ENCODE peak calls at places on chromosomes 11 and 22, in seven cellular contexts. N is mesenchymal stem cell, C is H9, S is IMR-90, T is neuronal stem cell, U is H1, M is trophoblast cell. H is an unnamed sample.
A peak's percentile ranks its signal among the peaks of the same experiment; 100 is the strongest.

GRCh38 chr22:37486224-37486845 is at the start of gene MFNG:
- DNase-seq in T (peak; percentile 62), M (peak; percentile 19), C (peak; percentile 81), U (peak; percentile 83), N (peak; percentile 58), S (peak; percentile 6), H (peak; percentile 60)

GRCh38 chr11:2381494-2382128 is 4.5 kb downstream of the CD81 start:
- DNase-seq in M (no peak), C (no peak), T (no peak), N (no peak), U (no peak), S (no peak), H (no peak)

GRCh38 chr11:61509058-61510029 is 795 bp downstream of the LRRC10B start:
- DNase-seq in S (peak; percentile 69), M (peak; percentile 89), C (peak; percentile 89), U (peak; percentile 84), N (peak; percentile 79), T (peak; percentile 81), H (peak; percentile 97)

GRCh38 chr11:69460540-69461257 is 20.8 kb upstream of the LINC01488 start:
- DNase-seq in U (no peak), T (no peak), N (peak; percentile 69), S (peak; percentile 95), M (no peak), C (no peak), H (no peak)

GRCh38 chr11:32575070-32575469 is 8.6 kb upstream of the EIF3M start:
- DNase-seq in T (no peak), U (no peak), C (no peak), M (no peak), S (no peak), N (no peak), H (peak; percentile 93)

GRCh38 chr22:37428649-37429586 is 1.6 kb upstream of the ELFN2 start:
- DNase-seq in N (peak; percentile 76), U (peak; percentile 83), C (peak; percentile 80), M (no peak), S (peak; percentile 43), T (peak; percentile 83), H (peak; percentile 80)

GRCh38 chr11:78256962-78257361 is 68.2 kb downstream of the USP35 start:
- DNase-seq in T (no peak), N (peak; percentile 57), C (no peak), M (no peak), S (peak; percentile 92), U (no peak), H (peak; percentile 27)

GRCh38 chr11:115297330-115297729 is 206.9 kb downstream of the CADM1 start:
- DNase-seq in U (no peak), S (no peak), M (peak; percentile 8), N (no peak), C (no peak), T (no peak), H (no peak)

GRCh38 chr22:22730655-22731373 is 86.4 kb downstream of the GGTLC2 start:
- DNase-seq in M (no peak), S (no peak), U (no peak), N (no peak), T (no peak), C (no peak), H (no peak)

GRCh38 chr11:75277211-75277805 is 36.7 kb downstream of the TPBGL start:
- DNase-seq in C (no peak), N (no peak), T (no peak), M (no peak), U (no peak), S (no peak), H (no peak)

GRCh38 chr22:43707650-43708049 is 104.5 kb downstream of the EFCAB6 start:
- DNase-seq in M (no peak), T (no peak), N (no peak), C (no peak), U (no peak), S (no peak), H (peak; percentile 13)

GRCh38 chr11:108111126-108111525 is 10.2 kb upstream of the ACAT1 start:
- DNase-seq in N (no peak), M (no peak), U (no peak), T (no peak), C (no peak), S (no peak), H (peak; percentile 14)

GRCh38 chr11:121508449-121508848 is 55.7 kb upstream of the SORL1-AS1 start:
- DNase-seq in S (no peak), N (no peak), C (no peak), T (peak; percentile 32), U (no peak), M (no peak), H (peak; percentile 95)

GRCh38 chr11:63666874-63667273 is 4.3 kb downstream of the ATL3 start:
- DNase-seq in C (no peak), S (peak; percentile 94), T (no peak), N (peak; percentile 90), M (peak; percentile 42), U (no peak), H (no peak)

GRCh38 chr22:37661160-37661924 is 2.8 kb downstream of the PDXP start:
- DNase-seq in S (peak; percentile 82), N (peak; percentile 95), C (no peak), M (no peak), U (no peak), T (no peak), H (peak; percentile 72)

GRCh38 chr11:126011220-126011619 is 51.4 kb downstream of the CDON start:
- DNase-seq in M (no peak), U (no peak), S (no peak), C (no peak), N (no peak), T (no peak), H (no peak)

GRCh38 chr11:110082899-110083298 is 10.3 kb upstream of the ZC3H12C start:
- DNase-seq in T (no peak), S (no peak), U (no peak), M (no peak), N (no peak), C (no peak), H (peak; percentile 21)

GRCh38 chr11:130434521-130435223 is 6.3 kb upstream of the ADAMTS8 start:
- DNase-seq in C (peak; percentile 78), N (peak; percentile 84), M (peak; percentile 90), U (peak; percentile 77), S (peak; percentile 82), T (peak; percentile 83), H (peak; percentile 83)

GRCh38 chr22:27591060-27591459 is 210.5 kb downstream of the MN1 start:
- DNase-seq in C (no peak), M (no peak), U (no peak), N (no peak), T (no peak), S (no peak), H (no peak)

GRCh38 chr11:116727990-116728389 is 44.8 kb downstream of the BUD13 start:
- DNase-seq in S (no peak), M (no peak), N (no peak), C (no peak), T (no peak), U (no peak), H (no peak)

GRCh38 chr11:75853971-75854370 is 39.0 kb downstream of the UVRAG start:
- DNase-seq in C (no peak), S (no peak), T (no peak), U (no peak), N (no peak), M (peak; percentile 14), H (no peak)

GRCh38 chr22:41746563-41747400 is 47.5 kb downstream of the MEI1 start:
- DNase-seq in C (peak; percentile 87), S (peak; percentile 76), U (peak; percentile 77), T (peak; percentile 56), M (peak; percentile 86), N (peak; percentile 81), H (peak; percentile 90)

GRCh38 chr11:99489561-99489960 is 468.8 kb downstream of the CNTN5 start:
- DNase-seq in U (no peak), N (no peak), M (no peak), T (no peak), C (no peak), S (peak; percentile 4), H (no peak)

GRCh38 chr11:44379141-44380008 is 69.4 kb upstream of the ALX4 start:
- DNase-seq in C (no peak), M (no peak), T (no peak), S (no peak), N (no peak), U (no peak), H (no peak)
- H3K23ac ChIP-seq in C (no peak overlapping the region), M (no peak overlapping the region), T (peak overlapping the region; percentile 22), S (no peak overlapping the region), N (no peak overlapping the region), U (no peak overlapping the region), H (peak overlapping the region; percentile 57)

GRCh38 chr11:44171518-44171917 is 76.0 kb downstream of the EXT2 start:
- DNase-seq in T (no peak), S (no peak), N (no peak), M (no peak), U (no peak), C (no peak), H (peak; percentile 48)

GRCh38 chr11:44162662-44163061 is 67.2 kb downstream of the EXT2 start:
- DNase-seq in M (no peak), T (no peak), S (no peak), N (no peak), U (no peak), C (no peak), H (no peak)

GRCh38 chr11:44162004-44162403 is 66.5 kb downstream of the EXT2 start:
- DNase-seq in M (no peak), T (no peak), S (peak; percentile 41), C (no peak), U (no peak), N (no peak), H (no peak)

GRCh38 chr11:44172966-44173365 is 77.5 kb downstream of the EXT2 start:
- DNase-seq in T (no peak), N (no peak), U (no peak), M (no peak), S (no peak), C (no peak), H (no peak)

DNA sequence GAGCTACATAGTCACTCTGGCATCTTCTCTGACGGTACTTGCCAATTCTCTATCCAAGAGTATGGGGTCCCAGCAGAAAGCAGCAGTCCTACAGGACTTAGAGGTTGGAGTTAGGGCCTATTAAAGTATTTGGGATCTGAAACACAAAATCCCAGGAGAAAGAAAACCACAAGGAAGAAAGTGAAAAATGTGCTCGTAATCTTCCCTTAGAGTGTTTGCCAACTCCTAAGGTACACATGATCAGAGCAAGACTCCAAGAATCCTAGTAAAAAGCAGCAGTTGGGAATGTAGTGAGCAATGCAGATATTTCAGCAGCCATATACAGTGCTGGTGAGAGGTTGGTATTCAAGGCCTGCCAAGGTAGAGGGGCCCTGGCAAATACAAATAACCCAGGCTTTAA is 71.6 kb downstream of the EXT2 start:
- DNase-seq in U (no peak), N (no peak), T (no peak), C (no peak), S (no peak), M (no peak), H (no peak)
- H2BK5ac ChIP-seq in U (no peak overlapping the region), N (no peak overlapping the region), T (no peak overlapping the region), C (no peak overlapping the region), S (no peak overlapping the region), M (no peak overlapping the region), H (no peak overlapping the region)

DNA sequence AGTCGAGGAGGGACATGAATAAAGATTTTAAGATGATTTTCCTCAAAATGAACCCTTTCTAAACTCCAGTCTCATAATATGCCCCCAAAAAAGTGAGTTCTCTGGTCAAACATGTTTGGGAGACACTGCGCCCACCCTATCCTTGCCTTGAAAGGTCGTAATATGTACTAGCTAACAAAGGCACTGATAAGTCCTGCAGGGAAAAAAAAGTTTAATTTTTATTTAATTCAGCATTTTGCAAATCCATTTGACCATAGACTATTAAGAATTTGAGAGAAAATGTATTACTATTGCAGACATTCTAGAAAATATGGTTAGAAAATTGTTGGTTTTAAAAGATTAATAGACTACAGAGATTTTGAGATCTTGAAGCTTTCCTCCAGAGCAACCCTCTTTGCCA is 120.6 kb upstream of the ASPHD2 start:
- DNase-seq in N (no peak), S (no peak), M (no peak), C (no peak), U (no peak), T (no peak), H (no peak)
- H2AK5ac ChIP-seq in N (no peak overlapping the region), S (no peak overlapping the region), M (no peak overlapping the region), C (no peak overlapping the region), U (no peak overlapping the region), T (no peak overlapping the region), H (no peak overlapping the region)

GRCh38 chr22:36386351-36386899 is 1.3 kb downstream of the MYH9 start:
- DNase-seq in N (peak; percentile 55), T (no peak), C (no peak), M (peak; percentile 60), U (no peak), S (no peak), H (no peak)
- H3K23ac ChIP-seq in N (peak overlapping the region; percentile 83), T (peak overlapping the region; percentile 77), C (no peak overlapping the region), M (no peak overlapping the region), U (no peak overlapping the region), S (peak overlapping the region; percentile 100), H (peak overlapping the region; percentile 97)

H was measured in mesendoderm.